ENCODE peak calls at places on chromosomes 16 and 17, in four cellular contexts. V, P, O and L are unnamed samples.

GRCh38 chr16:86946981-86947380 is 368.6 kb downstream of the FOXL1 start:
- DNase-seq in P (no peak), V (no peak), O (no peak), L (no peak)

GRCh38 chr16:53743149-53743566 is 39.2 kb downstream of the FTO start:
- DNase-seq in O (peak; percentile 39), P (peak; percentile 55), V (peak; percentile 35), L (no peak)

GRCh38 chr17:38671939-38672720 is 2.6 kb downstream of the EPOP start:
- DNase-seq in O (no peak), V (no peak), P (no peak), L (no peak)

GRCh38 chr16:69520800-69521602 is 44.8 kb upstream of the NFAT5 start:
- DNase-seq in P (no peak), V (no peak), O (peak; percentile 92), L (no peak)

GRCh38 chr17:75755205-75755901 is 9.6 kb downstream of the GALK1 start:
- DNase-seq in O (no peak), V (no peak), P (no peak), L (peak; percentile 79)

GRCh38 chr16:85296859-85297698 is 184.8 kb upstream of the CIBAR2 start:
- DNase-seq in V (peak; percentile 90), P (peak; percentile 31), O (peak; percentile 52), L (peak; percentile 72)

GRCh38 chr17:50865868-50866260 is 290 bp downstream of the TOB1 start:
- DNase-seq in O (no peak), P (no peak), V (peak; percentile 63), L (no peak)

GRCh38 chr16:59684911-59685310 is 950.8 kb upstream of the GOT2 start:
- DNase-seq in V (no peak), P (no peak), O (no peak), L (no peak)

GRCh38 chr17:7133424-7133823 is 18.8 kb upstream of the ASGR2 start:
- DNase-seq in P (no peak), O (peak; percentile 74), V (peak; percentile 26), L (peak; percentile 58)

GRCh38 chr16:17282247-17282646 is 188.5 kb downstream of the XYLT1 start:
- DNase-seq in P (no peak), V (no peak), O (no peak), L (no peak)

GRCh38 chr16:86901483-86901882 is 323.1 kb downstream of the FOXL1 start:
- DNase-seq in V (no peak), P (no peak), O (no peak), L (no peak)

GRCh38 chr17:44320066-44320465 is 4.6 kb downstream of the SLC25A39 start:
- DNase-seq in V (no peak), P (no peak), O (no peak), L (no peak)

GRCh38 chr16:1825864-1826690 is 548 bp downstream of the HAGH start:
- DNase-seq in O (peak; percentile 32), P (no peak), V (no peak), L (peak; percentile 75)

GRCh38 chr16:70483426-70483825 is 29.0 kb downstream of the FCSK start:
- DNase-seq in P (no peak), O (no peak), V (no peak), L (no peak)

GRCh38 chr16:27685802-27686201 is 135.9 kb downstream of the KATNIP start:
- DNase-seq in O (no peak), V (no peak), P (no peak), L (no peak)

GRCh38 chr16:50711862-50712567 is 18.6 kb downstream of the NOD2 start:
- DNase-seq in O (no peak), V (no peak), P (no peak), L (peak; percentile 89)

GRCh38 chr16:56589141-56590039 is at the start of gene MT3:
- DNase-seq in V (no peak), O (no peak), P (no peak), L (peak; percentile 64)

GRCh38 chr17:75681289-75681688 is 14.2 kb downstream of the SAP30BP start:
- DNase-seq in V (no peak), P (no peak), O (no peak), L (no peak)

GRCh38 chr17:29099527-29099926 is 56.6 kb downstream of the PIPOX start:
- DNase-seq in V (no peak), O (no peak), P (no peak), L (no peak)

GRCh38 chr17:50209472-50210248 is 8.2 kb upstream of the COL1A1 start:
- DNase-seq in P (no peak), V (peak; percentile 78), O (no peak), L (peak; percentile 96)

GRCh38 chr17:36117505-36118382 is 14.1 kb downstream of the CCL4 start:
- DNase-seq in O (no peak), V (no peak), P (no peak), L (no peak)

GRCh38 chr16:12171206-12171605 is 194.7 kb downstream of the SNX29 start:
- DNase-seq in V (no peak), P (no peak), O (no peak), L (no peak)

GRCh38 chr16:85267414-85267945 is 155.2 kb upstream of the CIBAR2 start:
- DNase-seq in P (no peak), O (no peak), V (no peak), L (no peak)

GRCh38 chr17:1999557-2000251 is 25.4 kb downstream of the RTN4RL1 start:
- DNase-seq in P (no peak), V (no peak), O (peak; percentile 25), L (peak; percentile 51)

GRCh38 chr16:65657556-65657955 is 535.7 kb upstream of the CDH11 start:
- DNase-seq in P (no peak), O (no peak), V (no peak), L (no peak)

GRCh38 chr16:65657051-65657450 is 535.2 kb upstream of the CDH11 start:
- DNase-seq in O (no peak), V (no peak), P (no peak), L (peak; percentile 59)

GRCh38 chr16:65658339-65659275 is 536.7 kb upstream of the CDH11 start:
- DNase-seq in P (no peak), O (no peak), V (no peak), L (peak; percentile 54)

GRCh38 chr16:65660390-65660789 is 538.5 kb upstream of the CDH11 start:
- DNase-seq in V (no peak), P (no peak), O (no peak), L (no peak)

DNA sequence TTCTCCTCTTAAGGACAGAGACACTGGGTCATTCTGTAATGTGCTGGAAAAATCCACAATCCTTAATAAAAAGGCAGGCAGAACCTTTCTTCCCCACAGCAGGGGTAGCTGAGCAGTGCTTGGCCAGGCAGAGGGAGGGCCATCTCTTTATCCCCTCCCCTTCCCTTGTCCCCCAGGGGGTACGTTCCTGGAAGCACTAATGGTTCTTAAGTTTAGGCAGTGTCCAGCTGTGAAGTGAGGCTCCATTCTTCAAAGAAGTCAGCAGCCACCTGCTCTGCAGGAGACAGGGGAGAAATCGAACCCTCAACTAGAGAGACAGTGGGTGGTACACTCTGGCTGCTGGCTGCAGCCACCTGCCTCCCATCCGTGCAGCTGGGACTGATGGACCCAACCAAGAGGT is 533.9 kb upstream of the CDH11 start:
- DNase-seq in P (no peak), O (no peak), V (no peak), L (no peak)
- TF ChIP-seq POLR2AphosphoS5 in P (no peak), O (no peak), V (no peak), L (no peak)

GRCh38 chr17:42287305-42288077 is 807 bp upstream of the STAT5A start:
- DNase-seq in V (no peak), P (no peak), O (no peak), L (peak; percentile 41)
- TF ChIP-seq ZBTB33 in V (no peak), P (no peak), O (no peak), L (no peak)

GRCh38 chr17:54967621-54968258 is 714 bp downstream of the COX11 start:
- DNase-seq in P (peak; percentile 31), V (peak; percentile 61), O (peak; percentile 83), L (peak; percentile 37)

GRCh38 chr17:54971147-54971546 is 2.6 kb downstream of the STXBP4 start:
- DNase-seq in O (peak; percentile 73), V (no peak), P (no peak), L (no peak)

GRCh38 chr17:54969658-54970572 is 1.4 kb downstream of the STXBP4 start:
- DNase-seq in P (no peak), V (no peak), O (peak; percentile 60), L (no peak)

GRCh38 chr17:54968259-54968953 is at the start of the genes COX11 and STXBP4:
- DNase-seq in P (peak; percentile 98), O (peak; percentile 97), V (peak; percentile 93), L (peak; percentile 97)

GRCh38 chr17:54968954-54969400 is 412 bp downstream of the STXBP4 start:
- DNase-seq in P (no peak), V (no peak), O (peak; percentile 32), L (peak; percentile 69)
- TF ChIP-seq SIN3A in P (no peak), V (no peak), O (no peak), L (no peak)

DNA sequence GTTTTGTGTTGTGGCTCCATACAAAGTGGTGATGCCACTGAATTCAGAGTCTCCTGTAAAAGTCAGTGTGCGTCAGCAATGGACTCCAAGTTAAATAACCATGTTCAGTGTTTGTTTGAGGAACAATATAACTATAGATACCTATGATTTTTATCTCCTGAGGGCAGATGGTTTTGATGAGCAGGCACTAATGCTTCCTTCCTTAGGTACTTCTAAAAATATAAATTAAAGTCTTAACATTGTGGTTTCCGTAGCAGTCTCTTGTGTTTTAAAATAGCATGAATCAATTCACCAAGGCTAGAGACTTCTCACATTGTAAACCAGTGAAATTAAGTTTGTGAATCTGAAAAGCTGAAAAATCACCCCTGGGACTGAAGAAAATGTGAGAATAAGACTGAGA is 1503.0 kb downstream of the CDH11 start:
- DNase-seq in V (no peak), P (no peak), O (no peak), L (no peak)
- TF ChIP-seq POLR2AphosphoS5 in V (no peak), P (no peak), O (no peak), L (no peak)

GRCh38 chr17:31596382-31597323 is 205.2 kb downstream of the RAB11FIP4 start:
- DNase-seq in P (peak; percentile 77), V (no peak), O (peak; percentile 44), L (no peak)

GRCh38 chr17:31595666-31596381 is 204.3 kb downstream of the RAB11FIP4 start:
- DNase-seq in O (no peak), P (no peak), V (no peak), L (no peak)

GRCh38 chr17:31598388-31598760 is 206.9 kb downstream of the RAB11FIP4 start:
- DNase-seq in V (no peak), O (no peak), P (no peak), L (no peak)

GRCh38 chr17:31597646-31598387 is 206.3 kb downstream of the RAB11FIP4 start:
- DNase-seq in P (no peak), O (no peak), V (no peak), L (no peak)

DNA sequence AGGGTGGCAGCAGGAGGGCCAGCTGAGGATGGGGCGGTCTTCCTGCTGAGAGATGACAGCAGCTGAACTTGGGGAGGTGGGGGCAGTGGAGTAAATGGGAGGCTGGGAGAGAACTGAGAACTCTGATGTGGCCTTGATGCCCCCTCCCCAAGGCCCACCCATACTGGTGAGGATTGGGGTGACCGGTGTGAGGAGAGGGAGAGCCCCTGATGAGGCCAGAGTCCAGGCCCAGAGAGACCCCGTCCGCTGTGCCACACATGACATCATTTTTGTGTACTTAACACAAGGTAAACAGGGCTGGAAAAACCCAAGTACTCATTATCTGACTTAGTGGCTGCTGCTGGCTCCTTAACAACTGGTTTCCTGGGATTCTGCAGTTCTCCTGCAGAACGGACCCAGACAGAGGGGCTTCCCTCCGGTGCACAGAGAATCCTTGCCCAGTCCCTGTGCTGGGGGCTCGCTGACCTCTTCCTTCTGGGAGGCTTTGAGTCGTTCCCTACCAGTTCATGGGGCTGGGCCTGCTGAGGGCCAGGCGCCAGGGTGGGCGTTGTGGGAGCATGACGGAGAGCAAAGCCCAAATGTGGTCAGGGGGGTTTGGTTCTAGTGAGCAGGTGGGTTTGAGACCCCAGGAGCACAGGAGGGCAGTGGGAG is 207.6 kb downstream of the RAB11FIP4 start:
- DNase-seq in O (peak; percentile 40), P (no peak), V (no peak), L (no peak)
- TF ChIP-seq ZBTB33 in O (no peak), P (no peak), V (no peak), L (no peak)

GRCh38 chr16:23518435-23518891 is 8.2 kb upstream of the GGA2 start:
- DNase-seq in V (no peak), O (no peak), P (no peak), L (no peak)
- TF ChIP-seq SIN3A in V (no peak), O (no peak), P (no peak), L (no peak)